ENCODE peak calls at places on chromosomes 12 and 14, in eight cellular contexts. Y is germinal center, O is ascending aorta, U is pons, B is iris pigment epithelial cell, Z is kidney glomerular epithelial cell, A is LoVo, F is heart right ventricle. C is an unnamed sample.

GRCh38 chr14:93655078-93655750 is 133.1 kb downstream of the PRIMA1 start:
- DNase-seq in O (no peak), Z (peak), A (peak), B (peak), F (peak), U (peak), Y (peak), C (peak)

GRCh38 chr12:120262852-120263724 is 2.4 kb downstream of the PXN start:
- DNase-seq in O (no peak), Z (peak), F (peak), B (no peak), A (no peak), Y (no peak), U (no peak), C (no peak)

GRCh38 chr12:6532927-6533652 is 1.2 kb upstream of the GAPDH start:
- DNase-seq in A (peak), Z (peak), U (peak), B (peak), Y (peak), O (no peak), F (peak), C (peak)

GRCh38 chr14:94485944-94486841 is 10.2 kb upstream of the SERPINA9 start:
- DNase-seq in Z (peak), U (peak), O (no peak), A (peak), F (peak), Y (peak), B (peak), C (peak)

GRCh38 chr12:57087689-57088441 is 1.0 kb upstream of the NAB2 start:
- DNase-seq in U (peak), B (peak), Z (peak), Y (peak), O (peak), F (peak), A (peak), C (no peak)

GRCh38 chr12:77325505-77325904 is 260.1 kb upstream of the E2F7 start:
- DNase-seq in F (no peak), U (no peak), O (no peak), A (no peak), B (no peak), Y (no peak), Z (no peak), C (no peak)

GRCh38 chr12:45051490-45052105 is 699 bp upstream of the DBX2 start:
- DNase-seq in U (no peak), O (no peak), Y (no peak), A (no peak), F (no peak), B (no peak), Z (no peak), C (no peak)

GRCh38 chr12:1305063-1305434 is 289.3 kb downstream of the FBXL14 start:
- DNase-seq in U (no peak), F (no peak), Z (peak), Y (no peak), A (no peak), O (no peak), B (no peak), C (no peak)

GRCh38 chr12:31896514-31897039 is 62.6 kb upstream of the RESF1 start:
- DNase-seq in B (peak), U (peak), A (no peak), Z (no peak), Y (peak), F (peak), O (peak), C (no peak)

GRCh38 chr12:120928864-120929652 is 24.9 kb upstream of the SPPL3 start:
- DNase-seq in U (no peak), Z (no peak), B (no peak), O (no peak), A (peak), F (no peak), Y (no peak), C (no peak)

GRCh38 chr12:88591343-88591742 is 11.1 kb upstream of the KITLG start:
- DNase-seq in B (peak), O (no peak), Y (no peak), F (no peak), Z (no peak), A (no peak), U (no peak), C (no peak)

GRCh38 chr12:68565391-68565903 is 45.3 kb upstream of the RAP1B start:
- DNase-seq in A (peak), Y (no peak), U (no peak), O (no peak), B (peak), Z (peak), F (no peak), C (no peak)

GRCh38 chr14:78713716-78714115 is 543.5 kb downstream of the NRXN3 start:
- DNase-seq in B (no peak), Y (no peak), Z (no peak), F (no peak), A (no peak), O (no peak), U (no peak), C (no peak)

GRCh38 chr12:132772551-132772950 is 10.9 kb upstream of the ANKLE2 start:
- DNase-seq in Y (peak), U (no peak), Z (no peak), B (no peak), O (no peak), A (no peak), F (no peak), C (no peak)

GRCh38 chr14:82422186-82422585 is 888.5 kb upstream of the SEL1L start:
- DNase-seq in U (no peak), F (no peak), A (no peak), O (no peak), B (no peak), Y (no peak), Z (no peak), C (no peak)

C was measured in LNCaP clone FGC.